ENCODE peak calls at places on chromosomes 6 and 20, in five cellular contexts. J, K, E, H and X are unnamed samples.
A peak's percentile ranks its signal among the peaks of the same experiment; 100 is the strongest.

GRCh38 chr20:63062188-63063140 is 55.7 kb upstream of the BHLHE23 start:
- DNase-seq in K (no peak), J (no peak), E (no peak), H (no peak), X (no peak)

GRCh38 chr6:148203970-148204369 is 138.7 kb upstream of the SASH1 start:
- DNase-seq in E (peak; percentile 98), K (peak; percentile 15), J (no peak), H (peak; percentile 90), X (no peak)

GRCh38 chr20:62409935-62410741 is 3.1 kb upstream of the CABLES2 start:
- DNase-seq in J (peak; percentile 78), H (no peak), K (no peak), E (peak; percentile 16), X (peak; percentile 31)

GRCh38 chr20:47897461-47897860 is 112.2 kb upstream of the SULF2 start:
- DNase-seq in K (no peak), J (no peak), H (no peak), E (no peak), X (no peak)

GRCh38 chr6:2403546-2403945 is 158.1 kb upstream of the GMDS start:
- DNase-seq in J (no peak), E (no peak), K (no peak), H (no peak), X (no peak)

GRCh38 chr6:4367643-4368042 is 232.3 kb upstream of the ECI2 start:
- DNase-seq in J (no peak), H (no peak), E (no peak), K (no peak), X (no peak)

GRCh38 chr6:36760685-36761435 is 63.2 kb downstream of the RAB44 start:
- DNase-seq in K (no peak), J (no peak), H (no peak), E (no peak), X (no peak)

GRCh38 chr20:53786071-53786444 is 192.4 kb upstream of the ZNF217 start:
- DNase-seq in E (no peak), H (no peak), J (no peak), K (no peak), X (no peak)

GRCh38 chr20:14617123-14617522 is 279.7 kb upstream of the FLRT3 start:
- DNase-seq in J (no peak), H (no peak), K (no peak), E (peak; percentile 7), X (no peak)

GRCh38 chr6:75317503-75318206 is 33.1 kb upstream of the TMEM30A start:
- DNase-seq in E (peak; percentile 84), K (no peak), J (no peak), H (peak; percentile 69), X (no peak)

GRCh38 chr20:62603021-62603906 is 39.0 kb upstream of the SLCO4A1 start:
- DNase-seq in J (peak; percentile 75), K (no peak), E (peak; percentile 85), H (peak; percentile 47), X (peak; percentile 67)

GRCh38 chr6:18477301-18477941 is 90.3 kb downstream of the RNF144B start:
- DNase-seq in K (no peak), J (no peak), H (peak; percentile 21), E (peak; percentile 55), X (no peak)

GRCh38 chr6:144883915-144884314 is 598.8 kb downstream of the UTRN start:
- DNase-seq in H (no peak), J (no peak), K (no peak), E (no peak), X (no peak)

GRCh38 chr20:60598528-60598927 is 640.3 kb downstream of the CDH26 start:
- DNase-seq in E (no peak), K (no peak), H (no peak), J (no peak), X (no peak)

GRCh38 chr6:41785689-41786450 is 1.6 kb upstream of the TOMM6 start:
- DNase-seq in H (no peak), J (peak; percentile 23), E (peak; percentile 23), K (no peak), X (no peak)

GRCh38 chr6:47633141-47633540 is 65.2 kb upstream of the ADGRF4 start:
- DNase-seq in E (peak; percentile 25), J (no peak), K (no peak), H (no peak), X (no peak)

GRCh38 chr6:10441004-10441654 is 26.3 kb upstream of the TFAP2A start:
- DNase-seq in H (peak; percentile 87), J (no peak), E (peak; percentile 97), K (no peak), X (no peak)

GRCh38 chr6:82894653-82895259 is 170.9 kb downstream of the UBE3D start:
- DNase-seq in J (no peak), E (no peak), K (no peak), H (no peak), X (no peak)

GRCh38 chr20:16505894-16506293 is 67.4 kb downstream of the KIF16B start:
- DNase-seq in E (no peak), K (no peak), H (no peak), J (no peak), X (no peak)

DNA sequence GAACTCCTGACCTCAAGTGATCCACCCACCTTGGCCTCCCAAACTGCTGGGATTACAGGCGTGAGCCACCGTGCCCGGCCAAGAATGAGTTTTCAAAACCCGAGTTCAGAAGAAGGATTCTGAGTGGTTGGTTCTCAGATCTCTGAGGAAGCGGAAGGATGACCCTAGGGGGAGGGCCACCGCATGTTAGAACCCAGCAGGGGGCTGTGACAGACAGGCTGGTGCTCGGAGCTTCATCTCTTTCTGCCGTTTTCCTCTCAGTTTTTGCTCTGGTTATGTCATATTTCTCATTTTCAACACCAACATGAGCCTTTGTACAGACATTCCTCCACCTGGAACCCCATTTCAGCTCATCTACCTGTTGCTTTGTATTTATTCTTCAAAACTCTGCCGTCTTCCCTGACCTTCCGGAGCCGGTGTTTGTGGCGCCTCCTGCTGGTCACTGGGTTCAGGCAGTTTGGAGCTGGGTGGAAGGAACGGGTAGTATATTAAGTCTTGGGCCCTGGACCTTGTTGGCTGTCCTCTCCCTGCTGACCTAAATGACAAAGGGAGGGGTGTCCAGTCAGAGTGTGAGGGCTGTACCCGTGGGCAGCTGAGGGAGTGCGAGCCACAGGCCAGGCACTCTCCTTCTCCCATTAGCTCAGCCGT is at the start of gene DEFB123:
- DNase-seq in E (no peak), H (no peak), J (no peak), K (no peak), X (no peak)
- TF ChIP-seq CTCF in E (no peak), H (no peak), J (no peak), K (no peak), X (no peak)

DNA sequence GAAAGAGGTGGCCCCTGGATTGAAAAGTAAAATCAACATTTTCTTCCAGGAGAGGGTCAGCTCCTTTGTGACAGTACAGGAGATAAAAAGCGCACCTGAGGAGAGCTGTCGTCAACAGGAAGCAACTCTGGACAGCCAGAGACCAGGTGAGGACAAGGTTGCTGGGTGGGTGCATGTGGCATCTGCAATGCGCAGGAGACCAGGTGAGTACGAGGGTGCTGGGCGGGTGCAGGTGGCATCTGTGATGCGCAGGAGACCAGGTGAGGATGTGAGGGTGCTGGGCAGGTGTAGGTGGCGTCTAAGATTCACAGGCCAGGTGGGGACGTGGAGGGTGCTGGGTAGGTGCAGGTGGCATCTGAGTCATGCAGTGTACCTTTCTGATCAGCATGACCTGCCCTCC is 38.4 kb downstream of the WDR27 start:
- DNase-seq in E (no peak), J (no peak), H (no peak), K (no peak), X (no peak)
- TF ChIP-seq CTCF in E (no peak), J (no peak), H (no peak), K (no peak), X (no peak)

DNA sequence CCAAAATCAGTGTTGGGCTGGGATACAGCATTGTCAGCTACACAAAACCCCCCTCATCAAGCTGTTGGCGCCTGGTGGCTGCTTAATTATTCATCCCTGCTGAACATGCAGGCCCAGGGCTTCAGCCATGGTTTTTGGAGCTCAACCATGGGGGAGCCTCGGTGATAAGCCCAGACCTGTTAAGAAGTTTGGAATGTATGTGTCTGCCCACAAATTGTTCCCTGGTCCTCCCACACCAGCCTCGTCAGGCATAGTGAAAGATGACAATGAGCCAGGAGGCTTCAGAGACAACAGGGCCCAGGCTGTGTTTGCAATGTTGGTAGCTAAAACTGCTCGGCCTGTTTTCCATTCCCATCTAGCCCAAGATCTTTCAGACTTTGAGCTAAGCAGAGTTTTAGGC is 34.8 kb upstream of the SIRPA start:
- DNase-seq in J (no peak), K (no peak), E (peak; percentile 92), H (peak; percentile 74), X (no peak)
- TF ChIP-seq CTCF in J (no peak), K (no peak), E (no peak), H (no peak), X (no peak)

DNA sequence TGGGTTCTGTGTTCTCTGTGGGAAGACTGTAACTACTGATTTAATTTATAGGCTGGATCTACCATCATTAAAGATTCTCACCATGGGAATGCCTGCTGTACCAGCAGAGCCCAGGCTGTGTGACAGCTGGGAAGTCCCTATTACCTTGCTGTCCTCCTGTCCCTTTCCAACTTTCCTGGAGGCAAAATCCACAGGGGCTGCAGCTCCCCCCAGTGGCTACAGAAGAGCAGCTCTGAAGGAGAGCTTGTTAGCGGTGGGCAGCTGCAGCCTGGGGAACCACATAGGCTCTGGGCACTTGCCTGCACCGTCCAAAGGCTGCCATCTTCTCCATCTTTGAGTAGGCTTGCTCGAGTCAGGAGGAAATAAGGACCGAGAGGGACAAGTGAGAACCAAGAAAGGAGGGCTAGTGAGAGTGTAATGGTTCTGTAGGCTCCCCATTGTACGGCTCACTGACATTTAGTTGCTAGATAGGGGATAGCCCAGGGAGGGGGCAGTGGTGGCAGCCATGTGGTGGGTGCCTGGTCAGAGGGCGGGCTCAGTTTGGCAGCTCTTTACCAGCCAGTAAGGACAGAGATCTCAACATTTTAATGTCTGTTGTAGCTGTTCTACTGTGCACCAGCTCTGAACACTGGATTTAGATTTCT is 155.1 kb upstream of the MLIP start:
- DNase-seq in K (no peak), J (peak; percentile 29), H (peak; percentile 70), E (peak; percentile 56), X (no peak)
- TF ChIP-seq CTCF in K (no peak), J (no peak), H (peak; percentile 83), E (peak; percentile 80), X (no peak)

DNA sequence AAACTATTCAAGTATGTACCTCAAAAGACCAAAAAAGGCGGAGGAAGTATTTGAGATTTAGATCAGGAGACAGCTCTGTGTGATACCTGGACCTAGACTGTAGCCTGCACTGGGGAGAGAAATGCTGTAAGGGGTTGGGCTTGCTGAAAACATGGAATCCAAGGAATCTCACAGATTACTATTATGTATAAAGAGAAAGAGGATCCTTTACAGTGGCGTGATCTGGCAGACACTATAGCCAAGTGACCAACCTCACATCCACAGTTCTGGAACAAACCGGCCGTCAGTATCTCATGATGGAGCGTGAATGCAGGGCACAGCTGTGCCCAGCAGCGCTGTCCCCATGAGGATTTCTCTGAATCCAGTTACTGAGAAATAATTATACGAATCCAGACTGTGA is 12.2 kb downstream of the DDX27 start:
- DNase-seq in E (no peak), K (no peak), J (no peak), H (no peak), X (no peak)
- TF ChIP-seq CTCF in E (no peak), K (no peak), J (no peak), H (no peak), X (no peak)

GRCh38 chr6:31546962-31547726 is at the start of gene NFKBIL1:
- DNase-seq in H (peak; percentile 98), E (peak; percentile 98), K (peak; percentile 74), J (peak; percentile 93), X (peak; percentile 76)
- TF ChIP-seq CTCF in H (no peak), E (no peak), K (peak; percentile 21), J (no peak), X (peak; percentile 31)

GRCh38 chr6:153231048-153231635 is 100.1 kb upstream of the RGS17 start:
- DNase-seq in K (no peak), E (peak; percentile 30), H (peak; percentile 12), J (peak; percentile 27), X (no peak)
- TF ChIP-seq CTCF in K (peak; percentile 31), E (peak; percentile 99), H (peak; percentile 60), J (peak; percentile 78), X (peak; percentile 59)